ENCODE peak calls at places on chromosome 15, in five cellular contexts. W is HL-60, K is GM06990, T is choroid plexus epithelial cell, X is foreskin fibroblast. N is an unnamed sample.

GRCh38 chr15:85932391-85932790 is 137.7 kb upstream of the KLHL25 start:
- DNase-seq in W (no peak), K (no peak), T (no peak), X (no peak), N (no peak)

GRCh38 chr15:22939051-22939450 is 41.1 kb downstream of the CYFIP1 start:
- DNase-seq in W (no peak), K (no peak), T (no peak), X (no peak), N (no peak)

GRCh38 chr15:42111924-42112323 is 17.6 kb upstream of the PLA2G4D start:
- DNase-seq in W (peak), K (no peak), T (no peak), X (no peak), N (no peak)

GRCh38 chr15:93362203-93362602 is 273.2 kb upstream of the RGMA start:
- DNase-seq in W (no peak), K (no peak), T (no peak), X (no peak), N (no peak)

GRCh38 chr15:34584321-34584668 is 844 bp upstream of the GOLGA8B start:
- DNase-seq in W (no peak), K (no peak), T (no peak), X (no peak), N (no peak)

GRCh38 chr15:36449084-36449661 is 130.3 kb upstream of the CDIN1 start:
- DNase-seq in W (no peak), K (no peak), T (no peak), X (no peak), N (peak)

GRCh38 chr15:74723754-74724334 is 1.5 kb downstream of the CYP1A1 start:
- DNase-seq in W (peak), K (no peak), T (peak), X (peak), N (peak)

GRCh38 chr15:48358681-48359152 is 27.5 kb downstream of the DUT start:
- DNase-seq in W (no peak), K (no peak), T (peak), X (peak), N (peak)

GRCh38 chr15:60727661-60728060 is 248.7 kb upstream of the ICE2 start:
- DNase-seq in W (no peak), K (no peak), T (no peak), X (no peak), N (no peak)

GRCh38 chr15:66733976-66734375 is 31.9 kb downstream of the SMAD6 start:
- DNase-seq in W (no peak), K (no peak), T (no peak), X (no peak), N (peak)

GRCh38 chr15:51861557-51862350 is 32.3 kb downstream of the TMOD3 start:
- DNase-seq in W (peak), K (no peak), T (no peak), X (no peak), N (no peak)

GRCh38 chr15:57054351-57054750 is 135.9 kb downstream of the TCF12 start:
- DNase-seq in W (no peak), K (no peak), T (no peak), X (no peak), N (no peak)

GRCh38 chr15:38563723-38564519 is 693 bp downstream of the RASGRP1 start:
- DNase-seq in W (peak), K (peak), T (peak), X (peak), N (peak)

GRCh38 chr15:29920515-29920914 is 98.2 kb upstream of the TJP1 start:
- DNase-seq in W (no peak), K (no peak), T (no peak), X (no peak), N (no peak)

GRCh38 chr15:60704129-60704528 is 225.2 kb upstream of the ICE2 start:
- DNase-seq in W (no peak), K (no peak), T (no peak), X (no peak), N (no peak)

GRCh38 chr15:77993374-77993911 is 84.1 kb downstream of the TBC1D2B start:
- DNase-seq in W (no peak), K (no peak), T (no peak), X (no peak), N (no peak)

GRCh38 chr15:38389924-38390542 is 63.9 kb upstream of the FAM98B start:
- DNase-seq in W (peak), K (peak), T (peak), X (no peak), N (peak)

GRCh38 chr15:64682255-64682654 is 93.1 kb downstream of the RBPMS2 start:
- DNase-seq in W (no peak), K (no peak), T (no peak), X (no peak), N (no peak)

GRCh38 chr15:93417156-93418077 is 328.4 kb upstream of the RGMA start:
- DNase-seq in W (no peak), K (no peak), T (no peak), X (no peak), N (no peak)

GRCh38 chr15:74725241-74725774 is at the start of gene CYP1A1:
- DNase-seq in W (no peak), K (no peak), T (peak), X (no peak), N (no peak)

DNA sequence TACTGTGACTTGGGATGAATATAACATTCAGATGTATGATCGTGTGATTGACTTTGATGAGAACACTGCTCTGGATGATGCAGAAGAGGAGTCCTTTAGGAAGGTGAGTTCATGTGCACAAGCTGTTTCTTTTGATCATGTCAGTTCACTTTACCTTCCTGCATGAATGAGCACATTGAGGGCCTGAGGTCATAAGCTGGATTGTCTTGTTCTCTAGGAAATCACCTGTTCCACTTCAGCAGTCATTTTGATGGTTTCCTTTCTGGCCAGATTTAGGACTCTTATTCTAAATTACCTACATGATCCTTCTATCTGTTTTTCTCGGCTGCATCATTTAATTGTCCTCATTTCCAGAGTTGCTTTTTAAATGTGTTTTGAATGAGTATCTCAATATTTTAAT is 4.1 kb downstream of the RCN2 start:
- DNase-seq in W (no peak), K (peak), T (no peak), X (no peak), N (no peak)
- H3K4me3 ChIP-seq in W (no peak), K (no peak), T (no peak), X (no peak), N (no peak)

GRCh38 chr15:91970142-91970541 is 116.6 kb downstream of the SLCO3A1 start:
- DNase-seq in W (no peak), K (no peak), T (peak), X (no peak), N (peak)

GRCh38 chr15:91965501-91966180 is 112.1 kb downstream of the SLCO3A1 start:
- DNase-seq in W (no peak), K (no peak), T (no peak), X (peak), N (peak)

GRCh38 chr15:91966181-91966552 is 112.7 kb downstream of the SLCO3A1 start:
- DNase-seq in W (no peak), K (no peak), T (no peak), X (no peak), N (no peak)

GRCh38 chr15:91967935-91968605 is 114.6 kb downstream of the SLCO3A1 start:
- DNase-seq in W (no peak), K (no peak), T (no peak), X (no peak), N (peak)

DNA sequence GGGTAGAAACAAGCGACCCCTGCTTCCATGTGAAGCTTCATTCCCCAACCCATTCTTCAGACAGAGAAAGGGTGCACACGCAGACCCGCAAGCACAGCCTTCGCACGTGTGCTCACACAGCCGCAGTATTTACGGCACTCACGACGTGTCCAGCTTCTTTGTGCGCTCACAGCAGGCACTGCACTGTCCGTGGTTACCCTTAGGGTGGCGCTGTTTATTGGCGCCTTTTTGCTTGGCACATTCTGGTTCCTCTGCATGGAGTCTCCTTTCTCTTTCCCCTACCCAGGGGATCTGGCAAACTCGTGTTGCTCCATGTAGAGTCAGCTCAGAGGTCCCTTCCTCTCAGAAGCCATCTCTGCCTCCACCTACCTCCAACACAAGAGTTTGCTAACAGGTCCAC is 115.1 kb downstream of the SLCO3A1 start:
- DNase-seq in W (no peak), K (no peak), T (no peak), X (no peak), N (no peak)
- TF ChIP-seq CTCF in W (no peak), K (peak), T (no peak), X (no peak), N (peak)

GRCh38 chr15:81407679-81408078 is 33.7 kb upstream of the TMC3 start:
- DNase-seq in W (no peak), K (no peak), T (no peak), X (no peak), N (no peak)
- H3K4me3 ChIP-seq in W (no peak), K (no peak), T (no peak), X (no peak), N (no peak)

DNA sequence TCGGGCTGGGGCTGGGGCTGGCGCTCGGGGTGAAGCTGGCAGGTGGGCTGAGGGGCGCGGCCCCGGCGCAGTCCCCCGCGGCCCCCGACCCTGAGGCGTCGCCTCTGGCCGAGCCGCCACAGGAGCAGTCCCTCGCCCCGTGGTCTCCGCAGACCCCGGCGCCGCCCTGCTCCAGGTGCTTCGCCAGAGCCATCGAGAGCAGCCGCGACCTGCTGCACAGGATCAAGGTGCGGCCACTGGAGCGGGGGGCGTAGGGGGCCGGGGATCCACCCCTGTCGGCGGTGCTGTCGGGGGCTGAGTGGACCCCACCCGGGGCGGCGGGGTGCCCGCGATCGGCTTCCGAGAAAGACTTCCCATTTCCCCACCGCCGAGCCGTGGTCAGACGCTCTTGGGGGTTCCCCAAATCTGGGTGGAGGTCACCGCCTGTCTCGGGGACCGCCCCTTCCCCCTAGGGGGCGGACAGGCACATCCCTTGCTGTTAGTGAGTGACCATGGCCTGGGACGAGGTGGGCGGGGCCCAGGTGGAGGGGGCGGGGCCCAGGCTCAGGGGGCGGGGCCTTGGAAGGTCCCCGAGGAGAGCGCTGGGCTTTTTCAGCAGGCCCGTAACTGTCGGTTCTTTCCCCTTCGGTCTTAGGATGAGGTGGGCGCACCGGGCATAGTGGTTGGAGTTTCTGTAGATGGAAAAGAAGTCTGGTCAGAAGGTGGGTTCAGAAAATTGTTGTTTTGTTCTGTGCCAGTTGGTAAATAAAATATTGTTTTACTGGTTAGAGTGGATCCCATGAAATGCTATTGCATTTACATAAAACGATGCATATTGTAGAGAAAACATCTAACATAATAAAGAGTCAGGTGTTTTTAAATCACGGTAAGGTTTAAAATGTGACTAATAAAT is 587 bp downstream of the LACTB start:
- DNase-seq in W (peak), K (peak), T (peak), X (peak), N (peak)
- TF ChIP-seq CTCF in W (no peak), K (no peak), T (peak), X (no peak), N (no peak)

GRCh38 chr15:40087991-40088928 is 20.4 kb downstream of the BMF start:
- DNase-seq in W (no peak), K (no peak), T (peak), X (no peak), N (peak)

GRCh38 chr15:40090774-40091455 is 17.8 kb downstream of the BMF start:
- DNase-seq in W (no peak), K (no peak), T (no peak), X (no peak), N (no peak)

GRCh38 chr15:40087095-40087805 is 21.4 kb downstream of the BMF start:
- DNase-seq in W (no peak), K (no peak), T (no peak), X (no peak), N (no peak)

GRCh38 chr15:40091861-40092415 is 16.7 kb downstream of the BMF start:
- DNase-seq in W (no peak), K (no peak), T (no peak), X (no peak), N (no peak)

GRCh38 chr15:40088929-40089755 is 19.5 kb downstream of the BMF start:
- DNase-seq in W (no peak), K (no peak), T (peak), X (no peak), N (peak)
- H3K4me3 ChIP-seq in W (no peak), K (no peak), T (no peak), X (no peak), N (no peak)

GRCh38 chr15:70907784-70908471 is 15.3 kb downstream of the LRRC49 start:
- DNase-seq in W (no peak), K (no peak), T (no peak), X (no peak), N (no peak)

GRCh38 chr15:70906842-70907241 is 14.2 kb downstream of the LRRC49 start:
- DNase-seq in W (no peak), K (no peak), T (peak), X (peak), N (peak)

DNA sequence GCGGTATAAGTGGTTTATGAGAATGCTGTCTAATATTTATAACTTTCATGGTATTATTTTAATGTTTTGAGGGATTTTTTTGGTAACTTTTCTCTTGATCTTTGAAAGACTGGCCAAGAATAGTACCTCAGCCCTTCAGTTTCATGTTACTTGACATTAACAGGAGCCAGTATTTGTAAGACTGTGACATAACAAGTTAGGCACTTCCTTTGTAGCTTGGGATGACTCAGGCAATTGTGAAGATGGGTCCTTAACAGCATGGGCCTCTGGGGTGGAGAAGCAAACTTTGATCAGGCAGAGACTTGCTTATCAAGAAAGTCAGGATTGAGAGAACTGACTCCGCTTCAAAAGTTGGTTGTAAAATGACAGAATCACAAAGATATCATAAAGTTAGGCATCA is 9.5 kb downstream of the LRRC49 start:
- DNase-seq in W (no peak), K (no peak), T (peak), X (peak), N (peak)
- TF ChIP-seq CTCF in W (no peak), K (no peak), T (no peak), X (no peak), N (no peak)

GRCh38 chr15:45130291-45131000 is 652 bp downstream of the DUOX1 start:
- DNase-seq in W (no peak), K (no peak), T (no peak), X (no peak), N (no peak)

GRCh38 chr15:45128971-45129639 is 574 bp downstream of the DUOXA1 start:
- DNase-seq in W (no peak), K (no peak), T (no peak), X (no peak), N (no peak)

GRCh38 chr15:45131510-45131909 is 1.7 kb downstream of the DUOX1 start:
- DNase-seq in W (no peak), K (no peak), T (no peak), X (no peak), N (no peak)

GRCh38 chr15:45126535-45127158 is 3.0 kb downstream of the DUOXA1 start:
- DNase-seq in W (peak), K (no peak), T (peak), X (no peak), N (peak)

DNA sequence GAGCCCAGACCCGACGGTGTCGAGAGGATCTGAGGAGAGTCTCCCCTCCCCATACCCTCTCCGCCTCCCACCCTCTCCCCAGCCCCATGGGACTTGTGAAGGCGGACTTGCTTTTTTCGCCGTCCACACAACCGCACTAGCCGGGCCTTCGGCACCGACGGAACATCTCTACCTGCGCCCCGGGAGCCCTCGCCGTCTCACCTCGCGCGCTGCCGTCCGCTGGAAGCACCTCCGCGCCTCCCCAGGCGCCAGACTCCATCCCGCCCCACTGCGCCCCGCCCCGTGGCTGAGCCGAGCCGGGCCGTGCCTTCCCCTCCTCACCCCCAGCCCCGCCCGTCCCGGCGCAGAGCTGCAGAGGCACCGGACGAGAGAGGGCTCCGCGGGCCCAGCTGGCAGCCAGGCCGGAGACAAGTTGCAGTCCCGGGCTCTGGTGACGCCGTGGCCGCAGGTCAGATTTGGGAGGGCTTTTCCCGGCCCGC is at the start of the genes DUOX1 and DUOXA1:
- DNase-seq in W (no peak), K (no peak), T (no peak), X (no peak), N (no peak)
- H3K4me3 ChIP-seq in W (no peak), K (no peak), T (no peak), X (no peak), N (no peak)

DNA sequence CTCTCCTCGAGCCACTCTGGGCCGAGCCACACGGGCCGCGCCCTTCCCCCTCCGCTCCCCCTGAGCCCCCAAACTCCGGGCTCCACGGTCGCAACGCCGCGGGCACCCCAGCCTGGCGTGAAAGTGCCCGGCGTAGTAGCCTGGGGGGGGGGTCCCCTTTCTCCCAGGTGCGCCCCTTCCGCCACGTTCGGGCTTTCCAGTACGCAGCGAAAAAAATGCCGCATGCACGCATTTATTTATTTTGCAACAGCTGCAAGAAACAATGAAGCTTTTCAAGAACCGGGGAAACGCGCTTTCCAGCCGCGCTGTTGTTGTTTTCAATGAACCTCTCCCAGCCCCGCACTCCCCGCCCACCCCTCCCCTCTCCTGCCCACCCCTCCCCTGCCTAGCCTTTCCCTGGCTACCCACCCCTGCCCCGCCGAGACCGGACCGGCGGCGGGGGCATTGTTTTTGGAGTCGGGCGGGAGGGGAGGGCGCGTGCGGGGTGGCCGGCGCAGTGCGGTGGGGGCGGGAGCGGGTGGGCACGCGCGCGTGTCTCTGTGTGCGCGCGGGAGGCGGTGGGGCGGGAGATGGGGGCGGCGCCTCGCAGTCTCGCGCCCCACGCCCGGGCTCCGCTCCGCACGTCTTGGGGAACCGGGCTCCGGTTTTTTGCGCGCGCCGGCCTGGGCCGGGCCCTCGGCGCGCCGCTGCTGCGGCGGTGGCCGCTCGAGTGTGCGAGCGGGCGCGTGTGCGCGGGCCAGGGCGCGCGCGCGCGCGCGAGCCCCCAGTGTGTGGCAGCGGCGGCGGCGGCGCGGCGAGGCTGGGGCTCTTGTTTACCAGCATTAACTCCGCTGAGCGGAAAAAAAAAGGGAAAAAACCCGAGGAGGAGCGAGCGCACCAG is at the start of gene IGF1R:
- DNase-seq in W (peak), K (peak), T (peak), X (peak), N (peak)
- TF ChIP-seq CTCF in W (no peak), K (no peak), T (peak), X (peak), N (no peak)

GRCh38 chr15:26661107-26661506 is 111.8 kb downstream of the GABRB3 start:
- DNase-seq in W (no peak), K (no peak), T (no peak), X (no peak), N (no peak)
- H3K4me3 ChIP-seq in W (no peak), K (no peak), T (no peak), X (no peak), N (no peak)